ENCODE peak calls at places on chromosomes 7 and 10, in five cellular contexts. B is stimulated activated CD4-positive, alpha-beta T cell treated with anti-CD3 and anti-CD28 coated beads, Interleukin-12 subunit alpha, Interleukin-12 subunit beta, amount 100 ng/mL, for 48 hours; D is LoVo; T is stromal cell of bone marrow; N is EH. U is an unnamed sample.

GRCh38 chr7:129262333-129262732 is 37.5 kb downstream of the AHCYL2 start:
- DNase-seq in B (no peak), D (no peak), T (no peak), N (peak), U (no peak)

GRCh38 chr7:2495402-2496309 is 19.5 kb upstream of the GRIFIN start:
- DNase-seq in B (no peak), D (no peak), T (no peak), N (no peak), U (no peak)

GRCh38 chr7:54882121-54882520 is 123.1 kb upstream of the SEC61G start:
- DNase-seq in B (no peak), D (no peak), T (no peak), N (no peak), U (no peak)

GRCh38 chr10:71823356-71823755 is 27.7 kb downstream of the PSAP start:
- DNase-seq in B (no peak), D (no peak), T (no peak), N (no peak), U (no peak)

GRCh38 chr7:31958216-31958615 is 112.0 kb downstream of the PDE1C start:
- DNase-seq in B (no peak), D (no peak), T (peak), N (peak), U (no peak)

GRCh38 chr10:72911758-72912157 is 18.2 kb downstream of the OIT3 start:
- DNase-seq in B (no peak), D (no peak), T (no peak), N (no peak), U (no peak)

GRCh38 chr10:9781681-9782080 is 1236.0 kb upstream of the CELF2 start:
- DNase-seq in B (no peak), D (no peak), T (no peak), N (peak), U (no peak)

GRCh38 chr7:35482231-35482630 is 212.7 kb downstream of the HERPUD2 start:
- DNase-seq in B (no peak), D (no peak), T (no peak), N (no peak), U (no peak)

GRCh38 chr10:79250259-79250658 is 97.0 kb upstream of the PPIF start:
- DNase-seq in B (no peak), D (no peak), T (no peak), N (no peak), U (no peak)

GRCh38 chr10:46520381-46520780 is 36.1 kb downstream of the GPRIN2 start:
- DNase-seq in B (no peak), D (no peak), T (no peak), N (no peak), U (no peak)

GRCh38 chr7:78080241-78080640 is 281.7 kb downstream of the PHTF2 start:
- DNase-seq in B (no peak), D (no peak), T (no peak), N (peak), U (no peak)

GRCh38 chr7:5500056-5500776 is 76.6 kb upstream of the TNRC18 start:
- DNase-seq in B (no peak), D (no peak), T (no peak), N (no peak), U (no peak)

GRCh38 chr10:50809596-50809995 is 69.9 kb downstream of the ASAH2B start:
- DNase-seq in B (no peak), D (no peak), T (peak), N (peak), U (no peak)

GRCh38 chr10:46549171-46550075 is 7.0 kb downstream of the GPRIN2 start:
- DNase-seq in B (no peak), D (no peak), T (no peak), N (no peak), U (peak)

GRCh38 chr10:124205432-124205831 is 112.0 kb upstream of the CHST15 start:
- DNase-seq in B (no peak), D (no peak), T (no peak), N (no peak), U (no peak)

GRCh38 chr10:29869593-29869992 is 189.8 kb downstream of the JCAD start:
- DNase-seq in B (no peak), D (no peak), T (no peak), N (no peak), U (no peak)